ENCODE peak calls at places on chromosomes 12 and 14, in seven cellular contexts. M, Z, Y, P, K, B and G are unnamed samples.

GRCh38 chr14:62592877-62593276 is 452.4 kb downstream of the KCNH5 start:
- DNase-seq in P (peak), K (no peak), M (no peak), Z (peak), Y (no peak), B (no peak), G (no peak)

GRCh38 chr12:124298685-124299410 is 4.0 kb downstream of the RFLNA start:
- DNase-seq in M (no peak), P (no peak), B (no peak), Z (no peak), K (no peak), Y (peak), G (no peak)

GRCh38 chr12:41293011-41293410 is 104.9 kb downstream of the PDZRN4 start:
- DNase-seq in K (no peak), B (no peak), M (no peak), Z (no peak), Y (peak), P (no peak), G (no peak)

GRCh38 chr12:82627799-82628198 is 58.9 kb upstream of the TMTC2 start:
- DNase-seq in M (no peak), Z (peak), Y (no peak), B (peak), P (peak), K (peak), G (peak)

GRCh38 chr12:23431006-23431405 is 518.5 kb downstream of the SOX5 start:
- DNase-seq in Y (no peak), B (no peak), Z (peak), K (no peak), P (no peak), M (no peak), G (no peak)

GRCh38 chr12:51242150-51242549 is 3.5 kb downstream of the DAZAP2 start:
- DNase-seq in Y (no peak), B (no peak), M (no peak), P (no peak), K (no peak), Z (no peak), G (no peak)

GRCh38 chr14:47200740-47201139 is 474.7 kb downstream of the MDGA2 start:
- DNase-seq in B (no peak), Y (no peak), M (no peak), P (no peak), K (no peak), Z (no peak), G (no peak)

GRCh38 chr12:47102845-47103666 is 23.3 kb upstream of the AMIGO2 start:
- DNase-seq in M (no peak), Z (peak), Y (no peak), K (peak), B (no peak), P (peak), G (peak)

GRCh38 chr12:117151195-117152031 is 38.9 kb downstream of the FBXO21 start:
- DNase-seq in Z (peak), P (peak), M (no peak), K (peak), B (peak), Y (no peak), G (peak)

GRCh38 chr12:7844131-7844530 is 28.6 kb downstream of the SLC2A14 start:
- DNase-seq in Y (no peak), M (no peak), Z (no peak), B (no peak), K (no peak), P (no peak), G (peak)

GRCh38 chr14:105340821-105341408 is 26.4 kb downstream of the PACS2 start:
- DNase-seq in B (peak), Z (peak), P (peak), Y (peak), M (no peak), K (peak), G (no peak)

GRCh38 chr12:5586201-5586600 is 154.3 kb downstream of the NTF3 start:
- DNase-seq in B (no peak), P (peak), K (peak), Z (peak), Y (no peak), M (no peak), G (peak)

GRCh38 chr12:53287741-53288216 is 7.6 kb upstream of the PFDN5 start:
- DNase-seq in K (peak), B (peak), Z (peak), Y (no peak), P (peak), M (peak), G (peak)

GRCh38 chr12:93403988-93404803 is 26.5 kb downstream of the NUDT4 start:
- DNase-seq in P (peak), B (peak), K (no peak), M (no peak), Y (no peak), Z (no peak), G (no peak)

GRCh38 chr14:91801358-91801757 is 66.0 kb downstream of the TC2N start:
- DNase-seq in P (no peak), Y (no peak), Z (no peak), M (no peak), K (no peak), B (no peak), G (no peak)

GRCh38 chr12:89880695-89881350 is 172.2 kb upstream of the ATP2B1 start:
- DNase-seq in Z (no peak), M (peak), K (no peak), B (no peak), P (no peak), Y (no peak), G (no peak)

GRCh38 chr12:87870061-87870460 is 159.1 kb downstream of the C12orf50 start:
- DNase-seq in Z (no peak), K (peak), B (no peak), M (no peak), P (peak), Y (no peak), G (no peak)

GRCh38 chr14:59333668-59334067 is 131.5 kb downstream of the GPR135 start:
- DNase-seq in Z (peak), M (no peak), B (no peak), K (peak), P (peak), Y (no peak), G (peak)

GRCh38 chr12:27549801-27550652 is 26.0 kb downstream of the PPFIBP1 start:
- DNase-seq in B (peak), Y (peak), M (no peak), K (peak), P (peak), Z (peak), G (peak)

GRCh38 chr12:38157274-38157932 is 159.2 kb upstream of the ALG10B start:
- DNase-seq in B (no peak), P (no peak), K (no peak), Z (no peak), Y (no peak), M (no peak), G (no peak)

GRCh38 chr12:104605685-104606084 is 148.9 kb downstream of the CHST11 start:
- DNase-seq in Y (no peak), M (no peak), Z (no peak), P (peak), B (peak), K (peak), G (no peak)

GRCh38 chr14:65588426-65589140 is 176.1 kb downstream of the FUT8 start:
- DNase-seq in M (no peak), K (no peak), P (no peak), B (peak), Y (no peak), Z (peak), G (no peak)

GRCh38 chr14:38944691-38945090 is 158.3 kb downstream of the SEC23A start:
- DNase-seq in Z (no peak), M (no peak), P (no peak), B (no peak), Y (no peak), K (no peak), G (no peak)

GRCh38 chr12:46217686-46218508 is 50.9 kb downstream of the SLC38A1 start:
- DNase-seq in K (no peak), M (peak), Z (no peak), Y (no peak), P (no peak), B (peak), G (no peak)